ENCODE peak calls at places on chromosomes 12 and 14, in eight cellular contexts. O is mammary epithelial cell, Z is GM23338, K is OCI-LY7, C is fibroblast of lung, N is SK-N-SH, X is Karpas-422, S is HepG2. J is an unnamed sample.

GRCh38 chr12:4421590-4422031 is 24.0 kb downstream of the FGF6 start:
- DNase-seq in X (peak), N (peak), K (peak), C (peak), Z (peak), O (peak), S (peak), J (peak)

GRCh38 chr14:102795060-102795925 is 18.0 kb downstream of the TRAF3 start:
- DNase-seq in O (peak), C (peak), S (peak), X (peak), K (no peak), N (no peak), Z (no peak), J (peak)

GRCh38 chr14:102419276-102419675 is 56.5 kb downstream of the TECPR2 start:
- DNase-seq in S (no peak), O (no peak), X (no peak), C (no peak), K (no peak), Z (no peak), N (no peak), J (no peak)

GRCh38 chr14:71365305-71365865 is 458.1 kb downstream of the PCNX1 start:
- DNase-seq in K (no peak), O (no peak), N (no peak), Z (no peak), S (no peak), C (peak), X (no peak), J (no peak)

GRCh38 chr12:115541891-115542361 is 735.6 kb downstream of the MED13L start:
- DNase-seq in S (no peak), X (no peak), Z (no peak), C (peak), O (peak), K (no peak), N (no peak), J (no peak)

GRCh38 chr14:70919774-70920173 is 12.5 kb downstream of the PCNX1 start:
- DNase-seq in O (no peak), C (peak), Z (peak), S (no peak), N (no peak), K (no peak), X (no peak), J (no peak)

GRCh38 chr12:54421175-54421872 is 2.3 kb upstream of the ITGA5 start:
- DNase-seq in K (no peak), Z (no peak), O (no peak), C (peak), S (no peak), X (no peak), N (no peak), J (no peak)

GRCh38 chr14:95291859-95292542 is 27.7 kb downstream of the CLMN start:
- DNase-seq in O (peak), K (peak), C (peak), Z (no peak), N (peak), S (no peak), X (peak), J (no peak)

GRCh38 chr12:25708661-25709060 is 155.6 kb upstream of the LMNTD1 start:
- DNase-seq in K (no peak), O (no peak), Z (no peak), X (no peak), C (no peak), N (no peak), S (no peak), J (no peak)

GRCh38 chr12:11075642-11076041 is 13.5 kb upstream of the TAS2R46 start:
- DNase-seq in S (no peak), N (no peak), C (no peak), X (no peak), O (no peak), Z (no peak), K (no peak), J (no peak)

GRCh38 chr12:109165599-109165998 is 49.2 kb downstream of the ACACB start:
- DNase-seq in S (no peak), N (no peak), K (no peak), Z (no peak), X (no peak), C (no peak), O (peak), J (no peak)

GRCh38 chr12:108693781-108694180 is 37.5 kb downstream of the CORO1C start:
- DNase-seq in C (no peak), N (no peak), K (no peak), S (no peak), X (no peak), O (no peak), Z (no peak), J (peak)

GRCh38 chr12:122079038-122079531 is 529 bp downstream of the MLXIP start:
- DNase-seq in O (peak), S (no peak), K (no peak), Z (peak), X (peak), N (peak), C (no peak), J (peak)

GRCh38 chr12:92602476-92602875 is 100.3 kb upstream of the PLEKHG7 start:
- DNase-seq in X (no peak), S (no peak), Z (no peak), O (peak), C (peak), K (no peak), N (no peak), J (no peak)

GRCh38 chr12:105451211-105451610 is 120.7 kb downstream of the C12orf75 start:
- DNase-seq in O (no peak), K (no peak), S (no peak), X (no peak), C (peak), N (no peak), Z (no peak), J (no peak)

GRCh38 chr14:35534884-35535793 is 1.2 kb downstream of the INSM2 start:
- DNase-seq in X (peak), C (peak), Z (peak), O (peak), N (peak), K (peak), S (peak), J (peak)
- H3K4me3 ChIP-seq in X (peak), C (no peak), Z (peak), O (peak), N (peak), K (peak), S (peak), J (no peak)

GRCh38 chr14:50801706-50802105 is 29.3 kb downstream of the NIN start:
- DNase-seq in S (no peak), Z (no peak), X (no peak), O (peak), N (no peak), K (no peak), C (peak), J (no peak)
- H3K4me2 ChIP-seq in S (no peak), Z (no peak), X (no peak), O (no peak), N (peak), K (no peak), C (no peak), J (no peak)

DNA sequence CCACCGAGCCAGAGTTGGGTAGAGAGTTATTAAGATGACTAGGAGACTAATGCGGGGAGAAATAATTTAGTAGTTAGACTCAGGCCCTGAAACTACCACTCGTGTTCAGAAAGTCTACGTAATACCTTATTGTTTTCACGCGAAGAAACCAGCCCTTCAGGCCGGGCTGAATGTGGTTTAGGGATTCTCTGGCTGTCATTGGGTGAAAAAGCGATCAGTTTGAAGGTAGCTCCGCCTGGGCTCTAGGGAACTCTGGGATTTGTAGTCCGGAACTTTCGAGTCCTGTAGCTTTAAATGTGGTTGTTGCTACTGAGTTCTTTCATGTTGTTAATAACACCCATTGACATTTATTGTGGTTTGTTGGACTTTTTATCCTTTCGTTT is 549 bp upstream of the WDR89 start:
- DNase-seq in C (peak), Z (peak), X (peak), N (peak), O (peak), S (peak), K (peak), J (peak)
- H3K4me3 ChIP-seq in C (peak), Z (peak), X (peak), N (peak), O (peak), S (peak), K (peak), J (peak)

DNA sequence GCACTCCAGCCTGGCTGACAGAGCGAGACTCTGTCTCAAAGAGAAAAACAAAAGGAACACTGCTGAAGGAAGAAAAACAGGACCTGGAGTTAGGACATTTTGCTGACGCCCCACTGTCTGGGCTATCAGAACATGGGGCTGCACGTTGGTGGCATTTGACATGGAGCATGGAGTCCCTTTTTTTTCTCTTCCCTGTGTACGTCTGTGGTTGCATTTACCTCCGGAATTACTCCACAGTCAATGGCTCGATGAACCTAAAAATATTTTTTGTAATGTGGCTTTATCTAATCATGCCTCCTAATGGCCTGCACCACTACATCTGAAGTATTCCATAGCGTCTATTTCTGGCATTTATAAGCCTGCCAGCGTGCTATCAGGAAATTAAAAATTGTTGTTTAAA is 30.7 kb downstream of the TESC start:
- DNase-seq in C (no peak), X (no peak), K (no peak), O (no peak), N (no peak), S (no peak), Z (no peak), J (no peak)
- H3K4me2 ChIP-seq in C (no peak), X (no peak), K (no peak), O (no peak), N (no peak), S (no peak), Z (no peak), J (no peak)

J was measured in mesendoderm.